ENCODE peak calls at places on chromosomes 2 and 18, in nine cellular contexts. U is activated B cell treated with CpG ODN at 0.5 μM for 24 hours; X is hypothalamus; B is WTC11; H is activated naive CD4-positive, alpha-beta T cell; C is activated T-helper 1 cell treated with Interleukin-2 at 50 U/mL for 16 hours; R is AG08395; D is HFFc6; M is fibroblast of the conjunctiva. P is an unnamed sample.

GRCh38 chr2:102592601-102593000 is 26.8 kb upstream of the SLC9A2 start:
- DNase-seq in U (no peak), X (no peak), B (peak; percentile 23), H (no peak), C (no peak), R (no peak), D (no peak), M (no peak), P (no peak)

GRCh38 chr2:199985625-199986207 is 30.3 kb downstream of the MAIP1 start:
- DNase-seq in U (no peak), X (peak; percentile 16), B (peak; percentile 79), H (peak; percentile 2), C (peak; percentile 10), R (peak; percentile 58), D (peak; percentile 70), M (peak; percentile 68), P (peak; percentile 14)

GRCh38 chr2:102355526-102356380 is at the start of gene IL18R1:
- DNase-seq in U (peak; percentile 67), X (peak; percentile 30), B (peak; percentile 79), H (peak; percentile 43), C (peak; percentile 54), R (peak; percentile 77), D (peak; percentile 11), M (peak; percentile 61), P (peak; percentile 49)

GRCh38 chr2:156294945-156295580 is 37.5 kb downstream of the NR4A2 start:
- DNase-seq in U (no peak), X (no peak), B (no peak), H (no peak), C (no peak), R (no peak), D (no peak), M (no peak), P (no peak)

GRCh38 chr2:140990416-140990815 is 1140.4 kb downstream of the LRP1B start:
- DNase-seq in U (no peak), X (no peak), B (no peak), H (no peak), C (no peak), R (peak; percentile 78), D (peak; percentile 39), M (peak; percentile 77), P (no peak)

GRCh38 chr18:79496237-79496977 is 100.7 kb downstream of the NFATC1 start:
- DNase-seq in U (no peak), X (no peak), B (no peak), H (no peak), C (no peak), R (no peak), D (no peak), M (no peak), P (no peak)

GRCh38 chr18:61589724-61590065 is 256.5 kb downstream of the CDH20 start:
- DNase-seq in U (no peak), X (no peak), B (no peak), H (no peak), C (no peak), R (peak; percentile 22), D (peak; percentile 78), M (no peak), P (no peak)

GRCh38 chr2:158473719-158474392 is 17.1 kb downstream of the PKP4 start:
- DNase-seq in U (no peak), X (no peak), B (no peak), H (no peak), C (no peak), R (no peak), D (no peak), M (no peak), P (no peak)

GRCh38 chr2:181972431-181973190 is 13.0 kb upstream of the PPP1R1C start:
- DNase-seq in U (no peak), X (no peak), B (no peak), H (no peak), C (no peak), R (no peak), D (no peak), M (no peak), P (no peak)

GRCh38 chr2:221911316-221911715 is 339.2 kb upstream of the EPHA4 start:
- DNase-seq in U (no peak), X (no peak), B (no peak), H (no peak), C (no peak), R (no peak), D (no peak), M (no peak), P (no peak)

GRCh38 chr2:217838409-217838831 is 164.4 kb downstream of the TNS1 start:
- DNase-seq in U (no peak), X (peak; percentile 76), B (no peak), H (no peak), C (no peak), R (no peak), D (no peak), M (no peak), P (no peak)

GRCh38 chr18:24492445-24492844 is 32.0 kb downstream of the HRH4 start:
- DNase-seq in U (no peak), X (no peak), B (no peak), H (no peak), C (no peak), R (no peak), D (no peak), M (no peak), P (no peak)

GRCh38 chr18:51447351-51447896 is 249.9 kb upstream of the MEX3C start:
- DNase-seq in U (no peak), X (peak; percentile 49), B (peak; percentile 23), H (no peak), C (no peak), R (no peak), D (no peak), M (no peak), P (no peak)

GRCh38 chr2:58035352-58035751 is 11.3 kb upstream of the VRK2 start:
- DNase-seq in U (no peak), X (no peak), B (no peak), H (no peak), C (no peak), R (no peak), D (no peak), M (no peak), P (no peak)

GRCh38 chr2:219419331-219420197 is 1.4 kb downstream of the DES start:
- DNase-seq in U (no peak), X (no peak), B (no peak), H (no peak), C (no peak), R (no peak), D (no peak), M (no peak), P (no peak)

GRCh38 chr2:240365971-240366471 is 69.4 kb upstream of the GPC1 start:
- DNase-seq in U (no peak), X (no peak), B (no peak), H (no peak), C (no peak), R (no peak), D (no peak), M (no peak), P (no peak)

GRCh38 chr2:183248866-183249567 is 124.8 kb downstream of the NUP35 start:
- DNase-seq in U (no peak), X (no peak), B (no peak), H (no peak), C (no peak), R (peak; percentile 44), D (peak; percentile 31), M (peak; percentile 5), P (no peak)

GRCh38 chr2:180258041-180258537 is 251.0 kb upstream of the CWC22 start:
- DNase-seq in U (no peak), X (no peak), B (no peak), H (no peak), C (no peak), R (no peak), D (no peak), M (no peak), P (no peak)

GRCh38 chr2:238747557-238747956 is 100.3 kb upstream of the TWIST2 start:
- DNase-seq in U (no peak), X (no peak), B (no peak), H (no peak), C (no peak), R (no peak), D (no peak), M (no peak), P (no peak)

GRCh38 chr2:240783819-240784621 is 36.0 kb downstream of the KIF1A start:
- DNase-seq in U (no peak), X (no peak), B (no peak), H (no peak), C (no peak), R (no peak), D (no peak), M (no peak), P (no peak)

GRCh38 chr2:238379096-238379810 is 47.5 kb upstream of the ASB1 start:
- DNase-seq in U (no peak), X (no peak), B (no peak), H (no peak), C (no peak), R (no peak), D (no peak), M (no peak), P (no peak)

GRCh38 chr2:11187083-11187619 is 31.9 kb downstream of the SLC66A3 start:
- DNase-seq in U (no peak), X (no peak), B (no peak), H (no peak), C (no peak), R (peak; percentile 42), D (peak; percentile 78), M (peak; percentile 58), P (no peak)

GRCh38 chr2:101442042-101442666 is 32.8 kb downstream of the RFX8 start:
- DNase-seq in U (no peak), X (no peak), B (no peak), H (no peak), C (no peak), R (peak; percentile 55), D (peak; percentile 53), M (no peak), P (no peak)

GRCh38 chr2:64212346-64212745 is 68.1 kb upstream of the PELI1 start:
- DNase-seq in U (no peak), X (no peak), B (no peak), H (no peak), C (no peak), R (no peak), D (no peak), M (no peak), P (no peak)

GRCh38 chr2:134301099-134301970 is 47.5 kb downstream of the MGAT5 start:
- DNase-seq in U (no peak), X (no peak), B (no peak), H (no peak), C (no peak), R (peak; percentile 21), D (peak; percentile 54), M (no peak), P (no peak)

GRCh38 chr2:119011162-119011909 is 69.3 kb downstream of the MARCO start:
- DNase-seq in U (no peak), X (peak; percentile 9), B (peak; percentile 82), H (no peak), C (no peak), R (peak; percentile 63), D (no peak), M (peak; percentile 4), P (no peak)

GRCh38 chr2:142872900-142873724 is 4.4 kb upstream of the KYNU start:
- DNase-seq in U (no peak), X (no peak), B (no peak), H (no peak), C (no peak), R (peak; percentile 10), D (peak; percentile 68), M (peak; percentile 48), P (no peak)

GRCh38 chr2:54632733-54633692 is 90.4 kb upstream of the EML6 start:
- DNase-seq in U (no peak), X (no peak), B (no peak), H (no peak), C (no peak), R (no peak), D (no peak), M (no peak), P (no peak)

GRCh38 chr18:28736951-28737350 is 560.0 kb upstream of the CDH2 start:
- DNase-seq in U (no peak), X (no peak), B (no peak), H (no peak), C (no peak), R (no peak), D (peak; percentile 7), M (no peak), P (no peak)

GRCh38 chr2:61834893-61835292 is 19.0 kb downstream of the FAM161A start:
- DNase-seq in U (no peak), X (no peak), B (no peak), H (no peak), C (no peak), R (peak; percentile 3), D (peak; percentile 18), M (no peak), P (no peak)

GRCh38 chr18:74126684-74127482 is 20.8 kb downstream of the FBXO15 start:
- DNase-seq in U (no peak), X (no peak), B (no peak), H (no peak), C (no peak), R (no peak), D (no peak), M (no peak), P (no peak)

P was measured in central memory CD8-positive, alpha-beta T cell.